ENCODE peak calls at places on chromosomes 1 and 21, in six cellular contexts. L is NT2/D1, R is tibial nerve, U is brain microvascular endothelial cell, D is body of pancreas, X is GM23248. Z is an unnamed sample.

GRCh38 chr1:204127597-204128242 is 24.1 kb downstream of the ETNK2 start:
- DNase-seq in D (peak; percentile 75), L (peak; percentile 70), X (peak; percentile 94), U (peak; percentile 69), R (peak; percentile 54), Z (peak; percentile 85)

GRCh38 chr1:31717341-31717740 is 13.5 kb upstream of the COL16A1 start:
- DNase-seq in R (no peak), D (no peak), L (no peak), X (peak; percentile 67), U (no peak), Z (no peak)

GRCh38 chr1:112337028-112337531 is 58.9 kb upstream of the CTTNBP2NL start:
- DNase-seq in R (no peak), L (no peak), D (peak; percentile 48), U (peak; percentile 15), X (peak; percentile 79), Z (peak; percentile 77)

GRCh38 chr1:119602169-119602568 is 45.9 kb downstream of the ZNF697 start:
- DNase-seq in U (no peak), L (no peak), X (no peak), R (no peak), D (no peak), Z (peak; percentile 19)

GRCh38 chr1:51949014-51949702 is 41.3 kb downstream of the RAB3B start:
- DNase-seq in R (no peak), L (no peak), D (no peak), U (no peak), X (no peak), Z (no peak)

GRCh38 chr1:96384611-96385010 is 337.0 kb upstream of the PTBP2 start:
- DNase-seq in X (no peak), R (no peak), U (no peak), D (no peak), L (no peak), Z (no peak)

GRCh38 chr1:121483961-121484424 is 299.2 kb downstream of the SRGAP2C start:
- DNase-seq in D (no peak), U (peak; percentile 66), L (no peak), R (no peak), X (peak; percentile 81), Z (no peak)

GRCh38 chr1:80153762-80154555 is 1147.4 kb upstream of the ADGRL4 start:
- DNase-seq in L (no peak), U (no peak), X (no peak), R (no peak), D (no peak), Z (no peak)

GRCh38 chr1:204744102-204744501 is 58.6 kb upstream of the LRRN2 start:
- DNase-seq in U (no peak), D (no peak), X (no peak), R (no peak), L (no peak), Z (no peak)

GRCh38 chr1:117695796-117696505 is 90.1 kb downstream of the TENT5C start:
- DNase-seq in D (no peak), L (no peak), X (peak; percentile 98), R (no peak), U (peak; percentile 95), Z (peak; percentile 89)

GRCh38 chr1:226679853-226680516 is 59.1 kb downstream of the ITPKB start:
- DNase-seq in X (peak; percentile 68), L (peak; percentile 99), R (peak; percentile 87), U (peak; percentile 51), D (peak; percentile 72), Z (peak; percentile 92)

GRCh38 chr1:162145280-162145965 is 75.9 kb downstream of the NOS1AP start:
- DNase-seq in D (no peak), R (no peak), U (no peak), X (no peak), L (peak; percentile 49), Z (peak; percentile 44)

GRCh38 chr1:941027-941587 is 17.4 kb downstream of the SAMD11 start:
- DNase-seq in U (no peak), X (peak; percentile 27), R (no peak), L (no peak), D (no peak), Z (no peak)

GRCh38 chr21:25733859-25734653 is 648 bp downstream of the ATP5PF start:
- DNase-seq in X (peak; percentile 75), R (no peak), L (no peak), D (no peak), U (peak; percentile 39), Z (peak; percentile 56)

GRCh38 chr1:246280551-246280950 is 226.5 kb downstream of the SMYD3 start:
- DNase-seq in D (no peak), R (no peak), L (no peak), X (peak; percentile 31), U (peak; percentile 34), Z (peak; percentile 61)

GRCh38 chr1:112605633-112606327 is 13.2 kb downstream of the ST7L start:
- DNase-seq in D (no peak), L (no peak), X (no peak), U (no peak), R (no peak), Z (no peak)

GRCh38 chr1:28064064-28064463 is 24.3 kb downstream of the EYA3 start:
- DNase-seq in D (no peak), R (no peak), U (no peak), X (peak; percentile 67), L (no peak), Z (peak; percentile 52)

GRCh38 chr1:64733576-64734288 is 11.1 kb upstream of the RAVER2 start:
- DNase-seq in X (peak; percentile 12), L (no peak), D (no peak), U (peak; percentile 82), R (no peak), Z (no peak)

GRCh38 chr1:229643996-229644748 is 18.1 kb downstream of the URB2 start:
- DNase-seq in X (no peak), D (no peak), L (no peak), U (no peak), R (no peak), Z (peak; percentile 23)

GRCh38 chr1:50420689-50421365 is 2.4 kb downstream of the DMRTA2 start:
- DNase-seq in U (no peak), D (no peak), L (no peak), X (no peak), R (no peak), Z (peak; percentile 48)

GRCh38 chr21:34147835-34148804 is 74.7 kb downstream of the MRPS6 start:
- DNase-seq in X (peak; percentile 16), D (no peak), R (no peak), U (peak; percentile 37), L (no peak), Z (peak; percentile 20)

GRCh38 chr1:190320952-190321351 is 156.7 kb downstream of the BRINP3 start:
- DNase-seq in D (no peak), L (peak; percentile 16), X (no peak), R (no peak), U (peak; percentile 1), Z (peak; percentile 72)

GRCh38 chr1:227793079-227793947 is 22.2 kb upstream of the PRSS38 start:
- DNase-seq in L (no peak), R (no peak), X (no peak), D (no peak), U (no peak), Z (no peak)

GRCh38 chr1:2073382-2074230 is 23.4 kb downstream of the PRKCZ start:
- DNase-seq in X (peak; percentile 88), U (peak; percentile 69), R (no peak), D (no peak), L (no peak), Z (no peak)

GRCh38 chr1:33300673-33301072 is 20.2 kb downstream of the A3GALT2 start:
- DNase-seq in X (peak; percentile 88), U (no peak), R (peak; percentile 55), D (no peak), L (no peak), Z (peak; percentile 94)

DNA sequence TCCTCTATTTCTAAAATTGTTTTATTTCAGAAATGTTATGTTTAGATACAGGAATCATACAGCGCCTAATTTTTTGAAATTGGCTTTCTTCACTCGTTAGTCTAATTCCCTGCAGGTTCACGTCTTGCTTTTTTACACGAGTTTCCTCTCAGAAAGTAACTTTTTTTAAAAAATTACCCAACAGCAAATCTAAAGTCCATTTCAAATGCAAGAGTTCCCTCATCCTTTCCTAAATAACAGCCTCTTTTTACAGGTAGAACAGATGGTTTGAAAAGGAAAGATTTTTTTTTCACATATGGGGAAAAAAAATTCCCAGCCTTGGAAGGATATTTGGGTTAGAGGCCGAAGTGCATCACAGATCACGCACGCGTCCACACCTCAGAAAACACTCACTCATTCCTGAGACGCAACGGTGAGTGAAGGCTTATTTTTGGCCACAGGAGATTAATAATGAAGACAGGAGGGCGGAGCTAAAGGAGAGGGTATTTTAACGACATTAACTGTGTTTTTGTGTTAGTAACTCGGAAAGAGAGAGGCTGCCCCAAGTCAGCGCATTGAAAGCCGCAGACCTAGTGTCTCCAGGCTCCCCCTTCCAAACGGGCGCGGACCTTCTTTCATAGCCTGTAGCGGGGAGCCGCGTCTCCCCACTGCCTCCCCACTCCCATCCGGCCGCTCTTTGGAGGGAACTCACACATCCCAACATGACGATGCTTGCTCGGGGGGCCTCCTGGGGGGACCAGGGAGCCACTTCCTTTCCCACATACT is 936 bp upstream of the RIPK4 start:
- DNase-seq in X (peak; percentile 69), D (no peak), U (no peak), R (no peak), L (no peak), Z (no peak)
- H3K27me3 ChIP-seq in X (peaks cover 10% of the 10 kb centered on the region), D (no peaks in the 10 kb centered on the region), U (peaks cover 38% of the 10 kb centered on the region), R (peaks cover 99% of the 10 kb centered on the region), L (peaks cover 96% of the 10 kb centered on the region), Z (peaks cover 87% of the 10 kb centered on the region)

GRCh38 chr1:180451504-180451903 is 50.9 kb downstream of the ACBD6 start:
- DNase-seq in X (no peak), D (no peak), U (no peak), L (no peak), R (no peak), Z (no peak)
- H3K27me3 ChIP-seq in X (no peaks in the 10 kb centered on the region), D (no peaks in the 10 kb centered on the region), U (no peaks in the 10 kb centered on the region), L (no peaks in the 10 kb centered on the region), R (no peaks in the 10 kb centered on the region), Z (no peaks in the 10 kb centered on the region)

GRCh38 chr1:6419803-6420593 is at the start of gene HES2:
- DNase-seq in D (no peak), U (no peak), X (peak; percentile 48), R (no peak), L (no peak), Z (no peak)

GRCh38 chr1:6417961-6418667 is 1.6 kb downstream of the HES2 start:
- DNase-seq in L (no peak), R (no peak), X (no peak), D (no peak), U (no peak), Z (no peak)

GRCh38 chr1:6420594-6421042 is 899 bp upstream of the HES2 start:
- DNase-seq in X (peak; percentile 39), D (no peak), L (no peak), R (no peak), U (no peak), Z (no peak)

GRCh38 chr1:6418668-6419396 is 887 bp downstream of the HES2 start:
- DNase-seq in R (no peak), X (peak; percentile 23), L (no peak), U (no peak), D (no peak), Z (no peak)

DNA sequence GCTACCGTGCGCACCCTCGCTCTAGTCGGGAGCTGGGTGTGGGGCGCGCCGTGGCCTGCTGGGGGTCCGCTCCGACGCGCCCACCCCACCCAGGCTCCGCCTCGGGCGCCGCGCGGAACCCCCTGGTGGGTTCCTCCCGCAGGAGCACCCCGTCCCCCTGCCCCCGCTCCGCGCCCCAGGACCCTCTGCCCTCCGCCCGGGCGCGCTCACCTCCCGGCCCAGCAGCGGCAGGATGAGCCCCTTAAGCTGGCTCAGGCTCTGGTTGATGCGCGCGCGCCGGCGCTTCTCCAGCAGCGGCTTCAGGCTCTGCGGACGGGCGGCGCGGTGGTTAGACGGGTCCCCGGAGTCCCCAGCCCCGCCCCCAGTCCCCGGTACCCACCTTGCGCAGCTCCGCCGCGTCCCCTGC is 319 bp downstream of the HES2 start:
- DNase-seq in D (no peak), U (no peak), L (no peak), R (no peak), X (peak; percentile 20), Z (no peak)
- H3K27me3 ChIP-seq in D (peaks cover 38% of the 10 kb centered on the region), U (peaks cover 72% of the 10 kb centered on the region), L (peaks cover 86% of the 10 kb centered on the region), R (peaks cover 100% of the 10 kb centered on the region), X (peaks cover 82% of the 10 kb centered on the region), Z (peaks cover 100% of the 10 kb centered on the region)

GRCh38 chr1:151803915-151804314 is 1.3 kb downstream of the LINGO4 start:
- DNase-seq in L (no peak), U (no peak), R (no peak), X (no peak), D (no peak), Z (no peak)
- H3K27me3 ChIP-seq in L (no peaks in the 10 kb centered on the region), U (peaks cover 49% of the 10 kb centered on the region), R (peaks cover 39% of the 10 kb centered on the region), X (peaks cover 46% of the 10 kb centered on the region), D (no peaks in the 10 kb centered on the region), Z (peaks cover 4% of the 10 kb centered on the region)

Z was measured in cardiac muscle cell.